ENCODE peak calls at places on chromosomes 13 and 19, in eight cellular contexts. P is fibroblast of the aortic adventitia; C is NCI-H1930; B is activated T-cell treated with anti-CD3 and anti-CD28 coated beads, Interleukin-2, amount 50 U/mL, for 4 hours; I is suprapubic skin; D is HEK293T; W is stimulated activated CD8-positive, alpha-beta memory T cell treated with anti-CD3 and anti-CD28 coated beads, Interleukin-12 subunit alpha, Interleukin-12 subunit beta, amount 100 ng/mL, for 4 hours; K is fibroblast of mammary gland. G is an unnamed sample.
A peak's percentile ranks its signal among the peaks of the same experiment; 100 is the strongest.

GRCh38 chr13:67967031-67967430 is 736.9 kb upstream of the PCDH9 start:
- DNase-seq in I (no peak), B (no peak), W (no peak), D (no peak), K (no peak), P (no peak), C (no peak), G (no peak)

GRCh38 chr19:19539738-19540703 is 2.0 kb downstream of the CILP2 start:
- DNase-seq in D (peak; percentile 83), P (no peak), C (peak; percentile 37), I (no peak), K (peak; percentile 63), W (peak; percentile 51), B (peak; percentile 72), G (no peak)

GRCh38 chr13:45728759-45729158 is 26.6 kb downstream of the CBY2 start:
- DNase-seq in C (no peak), W (no peak), K (no peak), P (no peak), D (peak; percentile 30), B (no peak), I (no peak), G (no peak)

GRCh38 chr19:44003461-44004134 is 841 bp downstream of the ZNF230 start:
- DNase-seq in C (no peak), B (no peak), I (no peak), K (peak; percentile 14), W (no peak), D (peak; percentile 6), P (peak; percentile 11), G (no peak)

GRCh38 chr19:19554074-19555023 is 16.3 kb downstream of the CILP2 start:
- DNase-seq in I (no peak), B (peak; percentile 59), W (no peak), C (peak; percentile 20), K (peak; percentile 48), P (peak; percentile 35), D (peak; percentile 85), G (no peak)

GRCh38 chr19:54684537-54684936 is 21.8 kb downstream of the LILRB4 start:
- DNase-seq in B (no peak), W (no peak), I (no peak), P (no peak), C (no peak), D (peak; percentile 16), K (peak; percentile 2), G (no peak)

GRCh38 chr19:48558018-48558684 is 6.2 kb downstream of the SULT2B1 start:
- DNase-seq in B (no peak), P (peak; percentile 62), W (no peak), K (peak; percentile 80), D (no peak), I (no peak), C (no peak), G (no peak)

GRCh38 chr19:7620442-7621412 is 8.6 kb downstream of the XAB2 start:
- DNase-seq in K (no peak), I (no peak), C (no peak), D (no peak), B (no peak), W (no peak), P (no peak), G (no peak)

GRCh38 chr19:31658993-31659896 is 310.0 kb upstream of the TSHZ3 start:
- DNase-seq in K (no peak), C (no peak), P (no peak), B (no peak), I (no peak), W (no peak), D (no peak), G (no peak)

GRCh38 chr19:1295169-1296012 is 9.7 kb downstream of the EFNA2 start:
- DNase-seq in I (no peak), C (no peak), B (no peak), D (peak; percentile 89), W (no peak), P (no peak), K (no peak), G (no peak)

GRCh38 chr13:62837895-62838294 is 1422.2 kb upstream of the PCDH20 start:
- DNase-seq in P (peak; percentile 0), B (no peak), K (peak; percentile 54), I (no peak), D (no peak), W (no peak), C (no peak), G (no peak)

GRCh38 chr19:15025237-15025636 is 24.0 kb upstream of the CASP14 start:
- DNase-seq in B (no peak), W (no peak), K (no peak), P (no peak), I (no peak), C (no peak), D (peak; percentile 23), G (no peak)

G was measured in NCI-H2081 treated with DMSO at 0.1 percent for 48 hours.